ENCODE peak calls at places on chromosomes 1 and 21, in four cellular contexts. One of them, this sample, is unnamed.

GRCh38 chr1:4422496-4423289 is 231.7 kb upstream of the AJAP1 start:
- DNase-seq in H1: no peak
- DNase-seq in HepG2: no peak
- DNase-seq in K562: no peak
- DNase-seq in this sample: no peak

GRCh38 chr21:41634858-41635257 is 126.9 kb upstream of the TMPRSS2 start:
- DNase-seq in HepG2: no peak
- DNase-seq in K562: no peak
- DNase-seq in H1: no peak
- DNase-seq in this sample: no peak

GRCh38 chr1:200979574-200980451 is 43.7 kb downstream of the KIF21B start:
- DNase-seq in HepG2: peak
- DNase-seq in H1: peak
- DNase-seq in K562: peak
- DNase-seq in this sample: no peak

GRCh38 chr1:182617734-182618288 is 13.6 kb upstream of the RGS16 start:
- DNase-seq in HepG2: no peak
- DNase-seq in H1: no peak
- DNase-seq in K562: no peak
- DNase-seq in this sample: no peak

GRCh38 chr1:1227386-1227785 is 4.4 kb downstream of the SDF4 start:
- DNase-seq in K562: no peak
- DNase-seq in HepG2: no peak
- DNase-seq in H1: no peak
- DNase-seq in this sample: no peak

GRCh38 chr21:34801519-34802132 is 132.8 kb downstream of the CLIC6 start:
- DNase-seq in K562: peak
- DNase-seq in H1: peak
- DNase-seq in HepG2: no peak
- DNase-seq in this sample: no peak

GRCh38 chr1:29708381-29708780 is 472.1 kb downstream of the PTPRU start:
- DNase-seq in K562: no peak
- DNase-seq in H1: no peak
- DNase-seq in HepG2: no peak
- DNase-seq in this sample: no peak

GRCh38 chr1:33286451-33287185 is 30.3 kb downstream of the ZNF362 start:
- DNase-seq in K562: no peak
- DNase-seq in H1: no peak
- DNase-seq in HepG2: no peak
- DNase-seq in this sample: no peak

GRCh38 chr1:46687095-46687659 is 15.5 kb downstream of the TEX38 start:
- DNase-seq in HepG2: no peak
- DNase-seq in H1: no peak
- DNase-seq in K562: no peak
- DNase-seq in this sample: no peak

GRCh38 chr1:211559222-211560010 is 19.5 kb downstream of the SLC30A1 start:
- DNase-seq in HepG2: no peak
- DNase-seq in H1: no peak
- DNase-seq in K562: no peak
- DNase-seq in this sample: no peak

GRCh38 chr1:94327001-94327685 is 89.8 kb upstream of the ARHGAP29 start:
- DNase-seq in HepG2: no peak
- DNase-seq in K562: no peak
- DNase-seq in H1: peak
- DNase-seq in this sample: no peak

GRCh38 chr21:36250423-36251075 is 69.4 kb upstream of the MORC3 start:
- DNase-seq in HepG2: no peak
- DNase-seq in K562: no peak
- DNase-seq in H1: no peak
- DNase-seq in this sample: no peak

GRCh38 chr1:46801323-46802055 is 2.6 kb downstream of the CYP4B1 start:
- DNase-seq in H1: no peak
- DNase-seq in K562: no peak
- DNase-seq in HepG2: no peak
- DNase-seq in this sample: no peak

GRCh38 chr1:33763406-33763805 is 100.5 kb upstream of the HMGB4 start:
- DNase-seq in H1: no peak
- DNase-seq in K562: no peak
- DNase-seq in HepG2: no peak
- DNase-seq in this sample: no peak

GRCh38 chr1:59971464-59971911 is 44.9 kb upstream of the CYP2J2 start:
- DNase-seq in HepG2: peak
- DNase-seq in H1: no peak
- DNase-seq in K562: peak
- DNase-seq in this sample: no peak

GRCh38 chr1:218886472-218886871 is 287.2 kb upstream of the LYPLAL1 start:
- DNase-seq in H1: no peak
- DNase-seq in HepG2: no peak
- DNase-seq in K562: no peak
- DNase-seq in this sample: no peak

GRCh38 chr1:94384485-94385353 is 33.5 kb upstream of the ABCD3 start:
- DNase-seq in HepG2: peak
- DNase-seq in H1: no peak
- DNase-seq in K562: no peak
- DNase-seq in this sample: no peak

GRCh38 chr1:214445846-214446614 is 105.4 kb downstream of the PTPN14 start:
- DNase-seq in H1: no peak
- DNase-seq in K562: no peak
- DNase-seq in HepG2: no peak
- DNase-seq in this sample: no peak

GRCh38 chr1:167517535-167518330 is 596 bp downstream of the CD247 start:
- DNase-seq in H1: no peak
- DNase-seq in HepG2: no peak
- DNase-seq in K562: peak
- DNase-seq in this sample: no peak

GRCh38 chr1:40939320-40940059 is 40.0 kb upstream of the CTPS1 start:
- DNase-seq in K562: peak
- DNase-seq in H1: no peak
- DNase-seq in HepG2: peak
- DNase-seq in this sample: no peak

GRCh38 chr1:63951076-63951946 is 177.5 kb downstream of the ROR1 start:
- DNase-seq in HepG2: no peak
- DNase-seq in H1: no peak
- DNase-seq in K562: no peak
- DNase-seq in this sample: no peak

GRCh38 chr1:38013027-38013588 is 574 bp downstream of the UTP11 start:
- DNase-seq in HepG2: peak
- DNase-seq in H1: no peak
- DNase-seq in K562: no peak
- DNase-seq in this sample: no peak

GRCh38 chr1:56025942-56026341 is 553.4 kb downstream of the PLPP3 start:
- DNase-seq in K562: no peak
- DNase-seq in HepG2: peak
- DNase-seq in H1: no peak
- DNase-seq in this sample: no peak

GRCh38 chr1:153260980-153261792 is 1.7 kb downstream of the LORICRIN start:
- DNase-seq in K562: peak
- DNase-seq in HepG2: no peak
- DNase-seq in H1: no peak
- DNase-seq in this sample: no peak

GRCh38 chr1:24426738-24427468 is 11.3 kb downstream of the NIPAL3 start:
- DNase-seq in K562: no peak
- DNase-seq in HepG2: no peak
- DNase-seq in H1: no peak
- DNase-seq in this sample: no peak

GRCh38 chr1:97108200-97108599 is 386.6 kb downstream of the PTBP2 start:
- DNase-seq in K562: no peak
- DNase-seq in H1: no peak
- DNase-seq in HepG2: no peak
- DNase-seq in this sample: no peak

GRCh38 chr1:211833174-211833820 is 2.7 kb upstream of the LPGAT1 start:
- DNase-seq in K562: no peak
- DNase-seq in H1: no peak
- DNase-seq in HepG2: no peak
- DNase-seq in this sample: no peak

GRCh38 chr1:113975211-113975895 is 3.9 kb upstream of the OLFML3 start:
- DNase-seq in K562: no peak
- DNase-seq in HepG2: no peak
- DNase-seq in H1: no peak
- DNase-seq in this sample: no peak

GRCh38 chr1:89396902-89397301 is 33.0 kb downstream of the GBP6 start:
- DNase-seq in H1: no peak
- DNase-seq in HepG2: no peak
- DNase-seq in K562: no peak
- DNase-seq in this sample: no peak

GRCh38 chr1:6384962-6385672 is 8.4 kb downstream of the ACOT7 start:
- DNase-seq in K562: no peak
- DNase-seq in HepG2: no peak
- DNase-seq in H1: no peak
- DNase-seq in this sample: no peak

GRCh38 chr1:183590225-183591191 is at the start of gene NCF2:
- DNase-seq in K562: no peak
- DNase-seq in H1: no peak
- DNase-seq in HepG2: no peak
- DNase-seq in this sample: peak

GRCh38 chr1:32066489-32066873 is 6.3 kb upstream of the TMEM39B start:
- DNase-seq in H1: no peak
- DNase-seq in HepG2: no peak
- DNase-seq in K562: no peak
- DNase-seq in this sample: no peak

GRCh38 chr1:98870959-98871903 is 133.4 kb downstream of the PLPPR5 start:
- DNase-seq in HepG2: no peak
- DNase-seq in H1: no peak
- DNase-seq in K562: no peak
- DNase-seq in this sample: peak

GRCh38 chr1:106225406-106225805 is 831.1 kb upstream of the PRMT6 start:
- DNase-seq in H1: no peak
- DNase-seq in HepG2: no peak
- DNase-seq in K562: no peak
- DNase-seq in this sample: no peak

GRCh38 chr1:113931456-113931855 is 2.3 kb downstream of the HIPK1 start:
- DNase-seq in HepG2: peak
- DNase-seq in H1: no peak
- DNase-seq in K562: no peak
- DNase-seq in this sample: no peak

GRCh38 chr1:114154146-114154962 is 685 bp upstream of the SYT6 start:
- DNase-seq in H1: no peak
- DNase-seq in HepG2: no peak
- DNase-seq in K562: peak
- DNase-seq in this sample: no peak

GRCh38 chr1:117795792-117796191 is 133.6 kb downstream of the GDAP2 start:
- DNase-seq in H1: no peak
- DNase-seq in HepG2: no peak
- DNase-seq in K562: no peak
- DNase-seq in this sample: no peak
- H3K27ac ChIP-seq in H1: no peak
- H3K27ac ChIP-seq in HepG2: no peak
- H3K27ac ChIP-seq in K562: no peak
- H3K27ac ChIP-seq in this sample: no peak

DNA sequence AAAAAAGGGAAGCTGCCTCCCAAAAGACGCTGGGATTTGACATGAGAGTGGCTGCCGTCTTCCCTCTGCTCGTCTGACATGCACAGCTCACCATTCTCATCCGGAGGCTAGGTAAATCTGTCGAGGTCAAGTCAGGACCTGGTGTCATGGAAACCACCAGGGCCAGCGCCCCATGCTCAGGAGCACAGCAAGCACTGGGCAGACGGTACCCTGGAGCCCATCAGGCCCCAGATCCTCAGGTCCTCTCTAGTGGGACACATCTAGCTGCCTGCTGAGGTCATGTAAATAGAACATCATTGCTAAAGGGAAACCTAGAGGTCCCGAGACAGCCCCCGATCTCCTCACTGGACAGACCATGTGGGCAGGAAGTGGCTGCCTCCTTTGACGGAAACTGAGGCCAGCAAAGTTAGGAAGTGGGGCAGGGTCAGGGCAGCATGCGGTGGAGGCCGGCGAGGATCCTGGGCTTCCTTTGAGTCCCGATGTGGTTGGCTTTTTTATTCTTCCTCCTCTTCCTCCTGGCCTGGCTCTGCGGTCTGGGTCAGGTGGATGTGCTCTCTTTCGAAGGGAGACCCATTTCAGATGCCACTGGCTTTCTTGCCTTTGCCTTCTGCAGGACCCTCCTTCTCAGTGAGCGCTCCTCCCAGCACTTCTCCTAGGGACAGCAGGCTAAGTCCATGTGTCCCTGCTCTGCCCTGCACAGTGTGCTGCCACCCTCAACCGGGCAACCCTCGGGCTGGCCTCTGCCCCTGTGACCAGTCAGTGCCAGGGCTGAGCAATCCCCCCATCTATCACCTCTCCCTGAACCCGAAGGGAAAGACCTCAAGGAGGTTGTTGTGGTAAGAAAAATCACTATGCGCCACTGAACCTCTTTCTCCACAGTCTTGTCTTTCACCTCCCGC is 5.9 kb downstream of the AGT start:
- DNase-seq in HepG2: no peak
- DNase-seq in K562: no peak
- DNase-seq in H1: no peak
- DNase-seq in this sample: no peak
- H3K9ac ChIP-seq in HepG2: peak
- H3K9ac ChIP-seq in K562: no peak
- H3K9ac ChIP-seq in H1: no peak
- H3K9ac ChIP-seq in this sample: no peak

DNA sequence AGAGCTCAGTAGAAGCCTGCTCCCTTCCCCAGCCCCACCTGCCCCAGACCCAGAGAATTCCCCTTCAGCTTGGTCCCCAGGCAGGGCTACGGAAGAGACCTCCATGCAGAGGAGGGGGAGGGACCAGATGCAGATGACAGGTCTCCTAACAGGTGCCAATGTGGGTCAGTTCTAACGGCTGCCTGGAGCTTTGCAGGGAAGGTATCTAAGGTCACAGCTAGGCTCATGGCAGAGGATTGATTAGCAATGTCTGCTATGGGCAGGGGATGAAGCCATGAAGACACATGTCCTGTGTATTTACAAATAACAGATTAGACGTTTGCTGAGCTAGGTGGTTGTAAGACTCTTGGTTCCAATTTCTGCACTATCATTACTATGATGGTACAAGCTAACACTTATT is 30.1 kb downstream of the TTC39A start:
- DNase-seq in K562: no peak
- DNase-seq in HepG2: no peak
- DNase-seq in H1: no peak
- DNase-seq in this sample: no peak
- TF ChIP-seq ATF2 in K562: no peak
- TF ChIP-seq ATF2 in HepG2: no peak
- TF ChIP-seq ATF2 in H1: no peak
- TF ChIP-seq ATF2 in this sample: no peak

DNA sequence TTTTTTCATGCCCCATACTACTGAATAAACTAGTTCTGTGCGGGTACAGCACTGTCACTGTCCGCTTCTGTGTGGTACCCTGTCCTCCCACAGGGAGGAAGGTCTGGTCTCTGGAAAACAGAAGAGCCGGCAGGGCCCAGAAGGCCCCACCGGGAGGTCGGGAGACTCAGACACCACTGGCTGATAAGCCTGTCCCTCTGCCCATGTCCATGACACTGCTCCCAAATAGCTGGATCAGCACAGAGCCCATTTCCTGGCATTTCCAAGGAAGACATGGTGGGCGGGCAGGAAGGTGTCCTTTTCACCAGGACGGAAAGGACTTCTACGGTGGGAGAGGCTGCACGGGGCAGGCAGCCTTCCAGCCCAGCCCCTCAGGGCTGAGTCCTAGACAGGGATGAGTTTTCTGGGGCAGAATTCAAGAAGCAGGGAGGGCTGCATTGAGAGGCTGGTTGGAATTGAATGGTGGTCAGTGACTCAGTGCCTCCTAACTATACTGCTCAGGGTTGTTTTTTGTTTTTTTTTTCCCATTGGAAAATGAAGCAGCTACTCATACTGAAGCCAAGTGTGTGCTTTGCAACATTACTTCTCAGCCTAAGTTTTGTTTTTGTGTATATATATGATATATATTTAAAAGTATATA is 7.1 kb downstream of the PSRC1 start:
- DNase-seq in H1: no peak
- DNase-seq in K562: peak
- DNase-seq in HepG2: peak
- DNase-seq in this sample: no peak
- H3K27ac ChIP-seq in H1: no peak
- H3K27ac ChIP-seq in K562: peak
- H3K27ac ChIP-seq in HepG2: peak
- H3K27ac ChIP-seq in this sample: no peak